ENCODE peak calls at places on chromosome 3, in four cellular contexts. One of them, this sample, is unnamed. For H3K4me1, the result is how much of the 10 kb centered on the place peaks cover.

GRCh38 chr3:52777127-52777958 is at the start of gene ITIH1:
- DNase-seq in psoas muscle: no peak
- DNase-seq in lower lobe of right lung: peak
- DNase-seq in heart right ventricle: no peak
- DNase-seq in this sample: peak

GRCh38 chr3:129224984-129225393 is 24.4 kb upstream of the COPG1 start:
- DNase-seq in psoas muscle: peak
- DNase-seq in lower lobe of right lung: peak
- DNase-seq in heart right ventricle: peak
- DNase-seq in this sample: peak

GRCh38 chr3:110478377-110479054 is 593.1 kb upstream of the NECTIN3 start:
- DNase-seq in psoas muscle: no peak
- DNase-seq in lower lobe of right lung: no peak
- DNase-seq in heart right ventricle: no peak
- DNase-seq in this sample: no peak

GRCh38 chr3:19866751-19867347 is 67.2 kb downstream of the EFHB start:
- DNase-seq in psoas muscle: no peak
- DNase-seq in lower lobe of right lung: no peak
- DNase-seq in heart right ventricle: no peak
- DNase-seq in this sample: no peak

GRCh38 chr3:25433106-25433505 is 5.0 kb downstream of the RARB start:
- DNase-seq in psoas muscle: no peak
- DNase-seq in lower lobe of right lung: no peak
- DNase-seq in heart right ventricle: no peak
- DNase-seq in this sample: no peak

GRCh38 chr3:61452536-61452991 is 108.8 kb upstream of the PTPRG start:
- DNase-seq in psoas muscle: no peak
- DNase-seq in lower lobe of right lung: no peak
- DNase-seq in heart right ventricle: no peak
- DNase-seq in this sample: no peak

GRCh38 chr3:15758297-15758696 is 39.5 kb downstream of the ANKRD28 start:
- DNase-seq in psoas muscle: no peak
- DNase-seq in lower lobe of right lung: no peak
- DNase-seq in heart right ventricle: no peak
- DNase-seq in this sample: no peak

GRCh38 chr3:151439652-151440125 is 21.2 kb downstream of the IGSF10 start:
- DNase-seq in psoas muscle: no peak
- DNase-seq in lower lobe of right lung: no peak
- DNase-seq in heart right ventricle: no peak
- DNase-seq in this sample: no peak

GRCh38 chr3:170055209-170055608 is 17.4 kb downstream of the GPR160 start:
- DNase-seq in psoas muscle: no peak
- DNase-seq in lower lobe of right lung: no peak
- DNase-seq in heart right ventricle: no peak
- DNase-seq in this sample: no peak

GRCh38 chr3:94612631-94613030 is 549.8 kb downstream of the NSUN3 start:
- DNase-seq in psoas muscle: no peak
- DNase-seq in lower lobe of right lung: no peak
- DNase-seq in heart right ventricle: no peak
- DNase-seq in this sample: no peak

GRCh38 chr3:184523825-184524615 is 37.6 kb upstream of the EPHB3 start:
- DNase-seq in psoas muscle: no peak
- DNase-seq in lower lobe of right lung: no peak
- DNase-seq in heart right ventricle: no peak
- DNase-seq in this sample: no peak

GRCh38 chr3:124768812-124769211 is 38.6 kb downstream of the UMPS start:
- DNase-seq in psoas muscle: peak
- DNase-seq in lower lobe of right lung: no peak
- DNase-seq in heart right ventricle: no peak
- DNase-seq in this sample: no peak

GRCh38 chr3:184042617-184043016 is 10.2 kb upstream of the HTR3C start:
- DNase-seq in psoas muscle: no peak
- DNase-seq in lower lobe of right lung: no peak
- DNase-seq in heart right ventricle: no peak
- DNase-seq in this sample: no peak

GRCh38 chr3:49906004-49906860 is 2.6 kb upstream of the MST1R start:
- DNase-seq in psoas muscle: no peak
- DNase-seq in lower lobe of right lung: peak
- DNase-seq in heart right ventricle: peak
- DNase-seq in this sample: peak

GRCh38 chr3:149781216-149781615 is 11.1 kb downstream of the ANKUB1 start:
- DNase-seq in psoas muscle: no peak
- DNase-seq in lower lobe of right lung: no peak
- DNase-seq in heart right ventricle: no peak
- DNase-seq in this sample: no peak

GRCh38 chr3:43892535-43892934 is 201.8 kb downstream of the ABHD5 start:
- DNase-seq in psoas muscle: no peak
- DNase-seq in lower lobe of right lung: no peak
- DNase-seq in heart right ventricle: no peak
- DNase-seq in this sample: no peak

GRCh38 chr3:50168388-50168787 is 13.3 kb downstream of the SEMA3F start:
- DNase-seq in psoas muscle: no peak
- DNase-seq in lower lobe of right lung: no peak
- DNase-seq in heart right ventricle: peak
- DNase-seq in this sample: no peak

GRCh38 chr3:26247669-26248068 is 374.9 kb upstream of the LRRC3B start:
- DNase-seq in psoas muscle: no peak
- DNase-seq in lower lobe of right lung: no peak
- DNase-seq in heart right ventricle: no peak
- DNase-seq in this sample: no peak

GRCh38 chr3:156489462-156489911 is 65.4 kb downstream of the SSR3 start:
- DNase-seq in psoas muscle: no peak
- DNase-seq in lower lobe of right lung: no peak
- DNase-seq in heart right ventricle: no peak
- DNase-seq in this sample: no peak

GRCh38 chr3:88058322-88058592 is 548 bp downstream of the CGGBP1 start:
- DNase-seq in psoas muscle: no peak
- DNase-seq in lower lobe of right lung: no peak
- DNase-seq in heart right ventricle: no peak
- DNase-seq in this sample: no peak

GRCh38 chr3:48552111-48552911 is 4.3 kb downstream of the PFKFB4 start:
- DNase-seq in psoas muscle: no peak
- DNase-seq in lower lobe of right lung: no peak
- DNase-seq in heart right ventricle: no peak
- DNase-seq in this sample: peak

GRCh38 chr3:124859025-124859424 is 28.1 kb downstream of the ITGB5 start:
- DNase-seq in psoas muscle: no peak
- DNase-seq in lower lobe of right lung: no peak
- DNase-seq in heart right ventricle: no peak
- DNase-seq in this sample: no peak

GRCh38 chr3:177579419-177579818 is 382.1 kb upstream of the TBL1XR1 start:
- DNase-seq in psoas muscle: no peak
- DNase-seq in lower lobe of right lung: no peak
- DNase-seq in heart right ventricle: no peak
- DNase-seq in this sample: no peak

GRCh38 chr3:60291115-60291514 is 960.1 kb downstream of the FHIT start:
- DNase-seq in psoas muscle: no peak
- DNase-seq in lower lobe of right lung: no peak
- DNase-seq in heart right ventricle: no peak
- DNase-seq in this sample: no peak

GRCh38 chr3:14463330-14464216 is 61.2 kb downstream of the SLC6A6 start:
- DNase-seq in psoas muscle: no peak
- DNase-seq in lower lobe of right lung: no peak
- DNase-seq in heart right ventricle: no peak
- DNase-seq in this sample: no peak

GRCh38 chr3:15291589-15292541 is 40.5 kb downstream of the SH3BP5 start:
- DNase-seq in psoas muscle: no peak
- DNase-seq in lower lobe of right lung: no peak
- DNase-seq in heart right ventricle: no peak
- DNase-seq in this sample: peak

GRCh38 chr3:197353001-197353866 is 54.8 kb upstream of the DLG1 start:
- DNase-seq in psoas muscle: no peak
- DNase-seq in lower lobe of right lung: no peak
- DNase-seq in heart right ventricle: no peak
- DNase-seq in this sample: no peak

GRCh38 chr3:156418428-156418827 is 136.5 kb downstream of the SSR3 start:
- DNase-seq in psoas muscle: no peak
- DNase-seq in lower lobe of right lung: no peak
- DNase-seq in heart right ventricle: no peak
- DNase-seq in this sample: no peak

GRCh38 chr3:111729087-111729846 is 129.8 kb upstream of the PHLDB2 start:
- DNase-seq in psoas muscle: peak
- DNase-seq in lower lobe of right lung: no peak
- DNase-seq in heart right ventricle: peak
- DNase-seq in this sample: no peak

GRCh38 chr3:98827221-98827620 is 64.1 kb downstream of the ST3GAL6 start:
- DNase-seq in psoas muscle: no peak
- DNase-seq in lower lobe of right lung: no peak
- DNase-seq in heart right ventricle: no peak
- DNase-seq in this sample: no peak

GRCh38 chr3:30622047-30622545 is 15.7 kb downstream of the TGFBR2 start:
- DNase-seq in psoas muscle: no peak
- DNase-seq in lower lobe of right lung: no peak
- DNase-seq in heart right ventricle: no peak
- DNase-seq in this sample: no peak

GRCh38 chr3:30619318-30619717 is 12.9 kb downstream of the TGFBR2 start:
- DNase-seq in psoas muscle: no peak
- DNase-seq in lower lobe of right lung: no peak
- DNase-seq in heart right ventricle: no peak
- DNase-seq in this sample: no peak

GRCh38 chr3:30618508-30618907 is 12.1 kb downstream of the TGFBR2 start:
- DNase-seq in psoas muscle: no peak
- DNase-seq in lower lobe of right lung: no peak
- DNase-seq in heart right ventricle: no peak
- DNase-seq in this sample: no peak

GRCh38 chr3:30623375-30623774 is 17.0 kb downstream of the TGFBR2 start:
- DNase-seq in psoas muscle: no peak
- DNase-seq in lower lobe of right lung: no peak
- DNase-seq in heart right ventricle: no peak
- DNase-seq in this sample: no peak

GRCh38 chr3:30620402-30621360 is 14.3 kb downstream of the TGFBR2 start:
- DNase-seq in psoas muscle: no peak
- DNase-seq in lower lobe of right lung: no peak
- DNase-seq in heart right ventricle: no peak
- DNase-seq in this sample: no peak
- H3K4me1 ChIP-seq in psoas muscle: under half
- H3K4me1 ChIP-seq in lower lobe of right lung: half or more
- H3K4me1 ChIP-seq in heart right ventricle: half or more
- H3K4me1 ChIP-seq in this sample: half or more

GRCh38 chr3:159795776-159796175 is 192.9 kb upstream of the IL12A start:
- DNase-seq in psoas muscle: no peak
- DNase-seq in lower lobe of right lung: no peak
- DNase-seq in heart right ventricle: no peak
- DNase-seq in this sample: no peak
- H3K27ac ChIP-seq in psoas muscle: no peak
- H3K27ac ChIP-seq in lower lobe of right lung: no peak
- H3K27ac ChIP-seq in heart right ventricle: no peak
- H3K27ac ChIP-seq in this sample: peak

DNA sequence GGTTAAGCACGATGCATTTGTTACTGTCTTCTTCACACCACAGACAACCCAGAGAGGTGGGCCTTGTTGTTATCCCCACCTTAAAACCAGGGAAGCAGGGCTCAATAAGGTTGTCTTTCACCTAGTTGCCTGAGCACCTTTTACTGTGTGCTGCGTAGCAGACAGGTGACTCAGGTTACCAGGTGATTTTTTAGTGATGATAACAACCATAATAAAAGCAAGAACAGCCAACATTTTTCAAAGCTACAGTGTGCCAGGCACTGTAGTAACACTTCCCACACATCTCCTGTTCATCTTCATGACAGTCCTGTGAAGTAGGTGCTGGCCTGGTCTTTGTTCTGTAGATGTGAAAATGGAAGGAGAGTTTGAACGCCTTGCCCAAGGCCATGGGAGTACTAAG is 132.2 kb downstream of the SLC25A26 start:
- DNase-seq in psoas muscle: no peak
- DNase-seq in lower lobe of right lung: no peak
- DNase-seq in heart right ventricle: no peak
- DNase-seq in this sample: no peak
- H3K4me3 ChIP-seq in psoas muscle: no peak
- H3K4me3 ChIP-seq in lower lobe of right lung: no peak
- H3K4me3 ChIP-seq in heart right ventricle: no peak
- H3K4me3 ChIP-seq in this sample: no peak

DNA sequence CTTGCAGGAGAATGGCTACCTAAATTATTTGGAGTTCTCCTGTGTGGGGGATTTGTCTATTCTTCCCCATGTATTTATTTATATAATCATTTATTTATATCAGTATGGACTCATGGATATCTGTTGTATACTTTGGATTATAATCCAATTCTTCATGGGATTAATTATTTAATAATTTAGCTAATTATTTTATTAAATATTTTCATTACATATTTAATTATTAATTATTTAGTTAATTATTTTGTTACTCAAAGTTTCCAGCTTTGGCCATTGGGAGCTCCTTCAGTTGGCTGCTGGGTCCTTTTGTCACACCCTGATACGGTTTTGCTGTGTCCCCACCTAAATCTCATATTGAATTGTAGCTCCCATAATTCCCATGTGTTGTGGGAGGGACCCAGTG is 3.3 kb upstream of the PRR20G start:
- DNase-seq in psoas muscle: no peak
- DNase-seq in lower lobe of right lung: no peak
- DNase-seq in heart right ventricle: no peak
- DNase-seq in this sample: no peak
- H3K4me1 ChIP-seq in psoas muscle: under half
- H3K4me1 ChIP-seq in lower lobe of right lung: under half
- H3K4me1 ChIP-seq in heart right ventricle: under half
- H3K4me1 ChIP-seq in this sample: under half

GRCh38 chr3:188239035-188239434 is 85.1 kb downstream of the LPP start:
- DNase-seq in psoas muscle: no peak
- DNase-seq in lower lobe of right lung: no peak
- DNase-seq in heart right ventricle: no peak
- DNase-seq in this sample: no peak
- H3K27ac ChIP-seq in psoas muscle: no peak
- H3K27ac ChIP-seq in lower lobe of right lung: no peak
- H3K27ac ChIP-seq in heart right ventricle: no peak
- H3K27ac ChIP-seq in this sample: no peak

DNA sequence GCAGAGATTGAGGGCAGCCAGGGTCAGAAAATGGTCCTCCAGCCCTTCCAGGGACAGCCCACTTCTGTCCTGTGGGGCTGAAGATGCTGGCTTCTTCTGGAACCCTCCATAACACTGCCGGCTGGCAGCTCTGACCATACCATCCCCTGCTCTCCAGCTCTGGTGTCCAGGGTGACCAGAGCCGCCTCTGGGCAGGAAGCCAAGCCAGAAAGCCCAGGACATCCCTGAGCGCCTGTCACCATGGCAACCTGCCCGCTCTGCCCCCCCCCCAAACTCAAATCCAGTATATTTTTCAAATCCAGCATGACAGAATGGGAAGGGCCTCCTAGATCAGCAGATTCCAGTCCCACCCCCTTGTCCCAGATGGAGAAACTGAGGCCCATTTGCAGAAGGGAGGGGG is 420 bp upstream of the TMIE start:
- DNase-seq in psoas muscle: peak
- DNase-seq in lower lobe of right lung: no peak
- DNase-seq in heart right ventricle: peak
- DNase-seq in this sample: peak
- H3K4me3 ChIP-seq in psoas muscle: peak
- H3K4me3 ChIP-seq in lower lobe of right lung: peak
- H3K4me3 ChIP-seq in heart right ventricle: peak
- H3K4me3 ChIP-seq in this sample: no peak

GRCh38 chr3:172074578-172074977 is 35.2 kb downstream of the FNDC3B start:
- DNase-seq in psoas muscle: peak
- DNase-seq in lower lobe of right lung: no peak
- DNase-seq in heart right ventricle: no peak
- DNase-seq in this sample: no peak
- H3K4me1 ChIP-seq in psoas muscle: half or more
- H3K4me1 ChIP-seq in lower lobe of right lung: under half
- H3K4me1 ChIP-seq in heart right ventricle: half or more
- H3K4me1 ChIP-seq in this sample: half or more